ENCODE peak calls at places on chromosomes 6 and 20, in four cellular contexts. K, W, Y and I are unnamed samples.
A peak's percentile ranks its signal among the peaks of the same experiment; 100 is the strongest.

GRCh38 chr20:51712501-51713212 is 55.5 kb downstream of the ATP9A start:
- DNase-seq in K (peak; percentile 67), W (no peak), Y (no peak), I (no peak)

GRCh38 chr6:10587694-10588392 is 66.7 kb downstream of the GCNT2 start:
- DNase-seq in K (no peak), W (no peak), Y (no peak), I (no peak)

GRCh38 chr6:130677766-130678165 is 149.4 kb upstream of the SMLR1 start:
- DNase-seq in K (no peak), W (no peak), Y (no peak), I (no peak)

GRCh38 chr20:14203657-14204056 is 133.8 kb downstream of the FLRT3 start:
- DNase-seq in K (no peak), W (no peak), Y (no peak), I (no peak)

GRCh38 chr6:36028088-36028886 is 679 bp downstream of the MAPK14 start:
- DNase-seq in K (no peak), W (peak; percentile 28), Y (peak; percentile 24), I (peak; percentile 38)

GRCh38 chr20:62352402-62353288 is 14.5 kb downstream of the LAMA5 start:
- DNase-seq in K (no peak), W (no peak), Y (no peak), I (no peak)

GRCh38 chr6:150576651-150577226 is 22.9 kb upstream of the PLEKHG1 start:
- DNase-seq in K (no peak), W (no peak), Y (no peak), I (no peak)

GRCh38 chr6:158708239-158708638 is 58.4 kb downstream of the SYTL3 start:
- DNase-seq in K (no peak), W (no peak), Y (no peak), I (no peak)

GRCh38 chr6:16318538-16318937 is 80.2 kb downstream of the GMPR start:
- DNase-seq in K (no peak), W (no peak), Y (no peak), I (peak; percentile 94)

GRCh38 chr6:134744301-134744700 is 205.6 kb downstream of the ALDH8A1 start:
- DNase-seq in K (no peak), W (no peak), Y (no peak), I (no peak)

GRCh38 chr6:81748946-81749345 is 3.5 kb downstream of the TENT5A start:
- DNase-seq in K (no peak), W (no peak), Y (no peak), I (no peak)

GRCh38 chr6:79833264-79833663 is 114.1 kb downstream of the ELOVL4 start:
- DNase-seq in K (no peak), W (no peak), Y (no peak), I (peak; percentile 12)

GRCh38 chr20:32356935-32357868 is 929 bp upstream of the ASXL1 start:
- DNase-seq in K (no peak), W (no peak), Y (no peak), I (peak; percentile 33)

GRCh38 chr6:51289041-51289440 is 470.4 kb downstream of the TFAP2B start:
- DNase-seq in K (no peak), W (no peak), Y (no peak), I (no peak)

GRCh38 chr6:148316308-148316707 is 26.3 kb upstream of the SASH1 start:
- DNase-seq in K (no peak), W (no peak), Y (no peak), I (no peak)

GRCh38 chr20:22456109-22456508 is 128.3 kb downstream of the FOXA2 start:
- DNase-seq in K (peak; percentile 94), W (no peak), Y (peak; percentile 67), I (no peak)

GRCh38 chr6:45677381-45677992 is 299.8 kb upstream of the SUPT3H start:
- DNase-seq in K (no peak), W (no peak), Y (no peak), I (peak; percentile 60)

GRCh38 chr6:145245119-145245518 is 490.2 kb downstream of the EPM2A start:
- DNase-seq in K (no peak), W (no peak), Y (no peak), I (no peak)

GRCh38 chr6:87945966-87946365 is 101.7 kb upstream of the SPACA1 start:
- DNase-seq in K (no peak), W (no peak), Y (no peak), I (no peak)

GRCh38 chr20:12721636-12722035 is 287.1 kb upstream of the SPTLC3 start:
- DNase-seq in K (no peak), W (no peak), Y (no peak), I (no peak)

DNA sequence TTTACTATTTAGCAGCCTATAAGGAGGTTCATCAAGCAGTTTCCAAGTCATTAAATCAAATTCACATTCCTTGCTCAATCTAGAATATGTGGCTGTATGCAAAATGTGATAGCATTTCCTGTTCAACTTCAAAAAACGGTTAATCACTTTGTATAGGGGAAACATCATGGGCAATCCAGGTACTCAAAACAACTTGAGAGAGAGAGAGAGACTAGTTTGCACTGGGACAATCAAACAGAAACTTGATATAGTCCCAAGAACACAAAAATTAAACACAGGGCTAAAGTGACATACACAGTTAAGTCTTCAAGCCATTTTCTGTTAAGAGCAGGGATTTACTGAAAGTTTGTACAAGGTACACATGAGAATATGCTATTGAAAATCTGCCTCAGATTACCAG is 7.4 kb downstream of the CPNE1 start:
- DNase-seq in K (no peak), W (no peak), Y (no peak), I (no peak)
- H3K4me1 ChIP-seq in K (peaks cover 15% of the 10 kb centered on the region), W (peaks cover 65% of the 10 kb centered on the region), Y (peaks cover 2% of the 10 kb centered on the region), I (peaks cover 9% of the 10 kb centered on the region)

GRCh38 chr6:33667072-33667471 is 44.4 kb downstream of the UQCC2 start:
- DNase-seq in K (no peak), W (no peak), Y (no peak), I (no peak)
- H3K36me3 ChIP-seq in K (no peaks in the 10 kb centered on the region), W (peaks cover 32% of the 10 kb centered on the region), Y (no peaks in the 10 kb centered on the region), I (no peaks in the 10 kb centered on the region)

GRCh38 chr20:25076731-25077609 is 5.0 kb downstream of the VSX1 start:
- DNase-seq in K (peak; percentile 27), W (no peak), Y (no peak), I (peak; percentile 51)
- H3K4me3 ChIP-seq in K (peak overlapping the region; percentile 27), W (no peak overlapping the region), Y (no peak overlapping the region), I (peak overlapping the region; percentile 48)

DNA sequence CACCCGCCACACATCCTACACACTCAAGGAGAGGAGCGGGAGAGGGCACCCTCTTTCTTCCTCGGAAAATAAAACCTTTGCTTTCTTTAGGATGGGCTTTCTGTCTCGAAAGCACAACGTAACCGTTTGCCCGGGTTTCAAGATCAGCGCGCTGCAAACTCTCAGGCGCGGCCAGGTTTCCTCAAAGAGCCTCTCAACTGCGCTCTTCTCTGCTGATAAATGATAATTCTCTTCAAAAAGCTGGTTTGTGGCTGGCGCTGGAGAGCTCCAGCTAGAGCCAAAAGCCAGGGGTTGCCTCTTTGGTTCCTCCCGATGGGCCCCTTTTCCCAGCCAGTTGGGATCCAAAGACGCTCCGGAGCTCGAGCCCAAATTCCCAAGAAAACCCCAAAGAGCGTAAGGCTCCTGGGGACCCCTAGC is 460 bp upstream of the PLCB1 start:
- DNase-seq in K (no peak), W (peak; percentile 2), Y (no peak), I (no peak)
- H3K4me1 ChIP-seq in K (no peaks in the 10 kb centered on the region), W (peaks cover 12% of the 10 kb centered on the region), Y (no peaks in the 10 kb centered on the region), I (no peaks in the 10 kb centered on the region)

GRCh38 chr6:168611691-168612090 is 170.7 kb downstream of the SMOC2 start:
- DNase-seq in K (no peak), W (no peak), Y (no peak), I (no peak)

GRCh38 chr6:168609026-168609685 is 168.2 kb downstream of the SMOC2 start:
- DNase-seq in K (no peak), W (no peak), Y (no peak), I (no peak)

GRCh38 chr6:168607272-168608112 is 166.5 kb downstream of the SMOC2 start:
- DNase-seq in K (peak; percentile 67), W (no peak), Y (no peak), I (no peak)

GRCh38 chr6:168608113-168608400 is 167.1 kb downstream of the SMOC2 start:
- DNase-seq in K (no peak), W (no peak), Y (no peak), I (no peak)

DNA sequence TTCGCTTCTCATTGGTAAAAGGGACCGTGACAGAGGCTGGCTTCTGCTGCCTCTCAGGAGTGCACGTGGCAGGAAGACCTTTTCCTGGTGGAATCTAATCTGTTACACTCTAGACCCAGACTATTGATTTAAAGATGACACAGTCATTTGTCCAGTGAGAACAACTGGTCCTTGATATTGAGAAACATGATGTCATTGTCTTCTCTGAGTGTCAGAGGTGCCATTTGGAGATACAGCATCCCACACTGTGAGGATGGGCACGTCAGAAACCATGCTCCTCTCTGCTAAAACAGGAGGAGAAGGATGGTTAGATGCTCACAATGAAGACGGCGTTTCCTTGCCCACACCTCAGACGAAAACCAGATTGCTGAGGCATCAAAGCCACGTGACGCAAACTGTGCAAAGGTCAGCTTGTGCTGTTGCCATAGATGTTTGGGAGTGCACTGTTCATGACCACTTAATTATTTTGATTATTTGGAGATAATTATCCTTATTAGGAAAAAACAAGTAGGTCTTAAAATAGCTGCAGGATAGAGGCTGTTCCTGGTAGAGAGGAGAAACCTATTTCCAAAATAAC is 169.0 kb downstream of the SMOC2 start:
- DNase-seq in K (no peak), W (no peak), Y (no peak), I (no peak)
- H3K36me3 ChIP-seq in K (no peaks in the 10 kb centered on the region), W (no peaks in the 10 kb centered on the region), Y (no peaks in the 10 kb centered on the region), I (no peaks in the 10 kb centered on the region)

DNA sequence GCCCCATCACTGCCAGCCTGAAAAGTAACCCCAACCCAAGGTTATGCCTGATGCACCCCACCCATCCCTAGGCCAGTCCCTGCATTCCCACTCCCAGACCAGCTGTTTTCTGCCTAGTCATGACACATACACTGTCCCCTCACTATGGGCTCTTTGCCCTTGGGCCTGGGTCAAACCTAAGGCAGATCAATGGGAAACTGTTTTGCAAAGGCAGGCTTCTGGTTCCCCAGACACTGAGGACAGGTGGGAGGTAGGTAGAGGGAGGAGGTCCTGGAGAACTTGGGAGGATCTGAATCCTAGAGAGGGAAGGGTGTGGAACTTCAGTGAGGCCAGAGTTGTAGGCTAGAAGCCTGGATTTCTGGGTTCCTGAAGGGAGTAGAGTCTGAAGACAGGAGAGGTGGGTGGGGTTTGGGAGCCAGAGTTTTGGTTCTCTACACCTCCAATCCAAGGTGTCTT is 2.1 kb downstream of the CLIC1 start:
- DNase-seq in K (no peak), W (no peak), Y (no peak), I (no peak)
- H3K4me3 ChIP-seq in K (peak overlapping the region; percentile 92), W (peak overlapping the region; percentile 97), Y (no peak overlapping the region), I (peak overlapping the region; percentile 63)